ENCODE peak calls at places on chromosomes 12 and 14, in ten cellular contexts. One of them, this sample, is unnamed.

GRCh38 chr12:58387199-58387598 is 445.8 kb downstream of the ATP23 start:
- DNase-seq in GM12891: no peak
- DNase-seq in HepG2: no peak
- DNase-seq in endothelial cell of umbilical vein: no peak
- DNase-seq in breast epithelium: no peak
- DNase-seq in GM23338: no peak
- DNase-seq in HCT116: peak; percentile 38
- DNase-seq in suprapubic skin: no peak
- DNase-seq in GM12892: no peak
- DNase-seq in K562: no peak
- DNase-seq in this sample: no peak

GRCh38 chr14:104865069-104865630 is at the start of gene CEP170B:
- DNase-seq in GM12891: peak; percentile 87
- DNase-seq in HepG2: no peak
- DNase-seq in endothelial cell of umbilical vein: peak; percentile 9
- DNase-seq in breast epithelium: no peak
- DNase-seq in GM23338: peak; percentile 57
- DNase-seq in HCT116: no peak
- DNase-seq in suprapubic skin: peak; percentile 67
- DNase-seq in GM12892: peak; percentile 71
- DNase-seq in K562: peak; percentile 87
- DNase-seq in this sample: peak; percentile 74

GRCh38 chr12:85835810-85836715 is at the start of gene RASSF9:
- DNase-seq in GM12891: no peak
- DNase-seq in HepG2: peak; percentile 10
- DNase-seq in endothelial cell of umbilical vein: peak; percentile 84
- DNase-seq in breast epithelium: peak; percentile 71
- DNase-seq in GM23338: peak; percentile 28
- DNase-seq in HCT116: no peak
- DNase-seq in suprapubic skin: peak; percentile 65
- DNase-seq in GM12892: no peak
- DNase-seq in K562: no peak
- DNase-seq in this sample: no peak

GRCh38 chr12:112421363-112421762 is 2.6 kb downstream of the PTPN11 start:
- DNase-seq in GM12891: no peak
- DNase-seq in HepG2: no peak
- DNase-seq in endothelial cell of umbilical vein: no peak
- DNase-seq in breast epithelium: no peak
- DNase-seq in GM23338: no peak
- DNase-seq in HCT116: no peak
- DNase-seq in suprapubic skin: no peak
- DNase-seq in GM12892: no peak
- DNase-seq in K562: no peak
- DNase-seq in this sample: no peak

GRCh38 chr12:50840809-50841487 is 1.8 kb upstream of the TMPRSS12 start:
- DNase-seq in GM12891: no peak
- DNase-seq in HepG2: no peak
- DNase-seq in endothelial cell of umbilical vein: no peak
- DNase-seq in breast epithelium: no peak
- DNase-seq in GM23338: no peak
- DNase-seq in HCT116: no peak
- DNase-seq in suprapubic skin: no peak
- DNase-seq in GM12892: no peak
- DNase-seq in K562: no peak
- DNase-seq in this sample: no peak

GRCh38 chr14:54606178-54606577 is 39.2 kb downstream of the SAMD4A start:
- DNase-seq in GM12891: no peak
- DNase-seq in HepG2: no peak
- DNase-seq in endothelial cell of umbilical vein: no peak
- DNase-seq in breast epithelium: no peak
- DNase-seq in GM23338: peak; percentile 59
- DNase-seq in HCT116: no peak
- DNase-seq in suprapubic skin: no peak
- DNase-seq in GM12892: no peak
- DNase-seq in K562: no peak
- DNase-seq in this sample: no peak

GRCh38 chr14:38505221-38506095 is 249.6 kb upstream of the CLEC14A start:
- DNase-seq in GM12891: no peak
- DNase-seq in HepG2: no peak
- DNase-seq in endothelial cell of umbilical vein: peak; percentile 72
- DNase-seq in breast epithelium: no peak
- DNase-seq in GM23338: no peak
- DNase-seq in HCT116: no peak
- DNase-seq in suprapubic skin: no peak
- DNase-seq in GM12892: no peak
- DNase-seq in K562: no peak
- DNase-seq in this sample: no peak

GRCh38 chr14:86646125-86646524 is 1116.2 kb downstream of the FLRT2 start:
- DNase-seq in GM12891: no peak
- DNase-seq in HepG2: no peak
- DNase-seq in endothelial cell of umbilical vein: no peak
- DNase-seq in breast epithelium: no peak
- DNase-seq in GM23338: no peak
- DNase-seq in HCT116: no peak
- DNase-seq in suprapubic skin: no peak
- DNase-seq in GM12892: no peak
- DNase-seq in K562: no peak
- DNase-seq in this sample: no peak

GRCh38 chr12:108633534-108634224 is at the start of gene SELPLG:
- DNase-seq in GM12891: peak; percentile 68
- DNase-seq in HepG2: no peak
- DNase-seq in endothelial cell of umbilical vein: no peak
- DNase-seq in breast epithelium: no peak
- DNase-seq in GM23338: no peak
- DNase-seq in HCT116: no peak
- DNase-seq in suprapubic skin: peak; percentile 74
- DNase-seq in GM12892: peak; percentile 83
- DNase-seq in K562: peak; percentile 50
- DNase-seq in this sample: peak; percentile 98

GRCh38 chr14:90666571-90666970 is 149.7 kb downstream of the TTC7B start:
- DNase-seq in GM12891: no peak
- DNase-seq in HepG2: no peak
- DNase-seq in endothelial cell of umbilical vein: no peak
- DNase-seq in breast epithelium: no peak
- DNase-seq in GM23338: no peak
- DNase-seq in HCT116: no peak
- DNase-seq in suprapubic skin: no peak
- DNase-seq in GM12892: no peak
- DNase-seq in K562: no peak
- DNase-seq in this sample: no peak

GRCh38 chr14:83172363-83172762 is 1638.7 kb upstream of the SEL1L start:
- DNase-seq in GM12891: no peak
- DNase-seq in HepG2: peak; percentile 13
- DNase-seq in endothelial cell of umbilical vein: no peak
- DNase-seq in breast epithelium: no peak
- DNase-seq in GM23338: no peak
- DNase-seq in HCT116: no peak
- DNase-seq in suprapubic skin: no peak
- DNase-seq in GM12892: no peak
- DNase-seq in K562: no peak
- DNase-seq in this sample: no peak

GRCh38 chr14:89351958-89352404 is 65.1 kb downstream of the FOXN3 start:
- DNase-seq in GM12891: no peak
- DNase-seq in HepG2: peak; percentile 94
- DNase-seq in endothelial cell of umbilical vein: peak; percentile 41
- DNase-seq in breast epithelium: no peak
- DNase-seq in GM23338: no peak
- DNase-seq in HCT116: no peak
- DNase-seq in suprapubic skin: no peak
- DNase-seq in GM12892: no peak
- DNase-seq in K562: no peak
- DNase-seq in this sample: no peak

GRCh38 chr14:57871487-57872080 is 5.7 kb upstream of the SLC35F4 start:
- DNase-seq in GM12891: no peak
- DNase-seq in HepG2: peak; percentile 26
- DNase-seq in endothelial cell of umbilical vein: peak; percentile 26
- DNase-seq in breast epithelium: no peak
- DNase-seq in GM23338: peak; percentile 77
- DNase-seq in HCT116: peak; percentile 35
- DNase-seq in suprapubic skin: no peak
- DNase-seq in GM12892: no peak
- DNase-seq in K562: peak; percentile 7
- DNase-seq in this sample: no peak

GRCh38 chr14:35741345-35742031 is 67.6 kb downstream of the RALGAPA1 start:
- DNase-seq in GM12891: no peak
- DNase-seq in HepG2: no peak
- DNase-seq in endothelial cell of umbilical vein: no peak
- DNase-seq in breast epithelium: no peak
- DNase-seq in GM23338: no peak
- DNase-seq in HCT116: no peak
- DNase-seq in suprapubic skin: no peak
- DNase-seq in GM12892: no peak
- DNase-seq in K562: no peak
- DNase-seq in this sample: no peak

GRCh38 chr14:35742032-35742371 is 67.1 kb downstream of the RALGAPA1 start:
- DNase-seq in GM12891: no peak
- DNase-seq in HepG2: no peak
- DNase-seq in endothelial cell of umbilical vein: no peak
- DNase-seq in breast epithelium: no peak
- DNase-seq in GM23338: no peak
- DNase-seq in HCT116: no peak
- DNase-seq in suprapubic skin: no peak
- DNase-seq in GM12892: no peak
- DNase-seq in K562: no peak
- DNase-seq in this sample: no peak

GRCh38 chr14:35742448-35742847 is 66.6 kb downstream of the RALGAPA1 start:
- DNase-seq in GM12891: no peak
- DNase-seq in HepG2: no peak
- DNase-seq in endothelial cell of umbilical vein: no peak
- DNase-seq in breast epithelium: no peak
- DNase-seq in GM23338: no peak
- DNase-seq in HCT116: no peak
- DNase-seq in suprapubic skin: no peak
- DNase-seq in GM12892: no peak
- DNase-seq in K562: no peak
- DNase-seq in this sample: no peak

DNA sequence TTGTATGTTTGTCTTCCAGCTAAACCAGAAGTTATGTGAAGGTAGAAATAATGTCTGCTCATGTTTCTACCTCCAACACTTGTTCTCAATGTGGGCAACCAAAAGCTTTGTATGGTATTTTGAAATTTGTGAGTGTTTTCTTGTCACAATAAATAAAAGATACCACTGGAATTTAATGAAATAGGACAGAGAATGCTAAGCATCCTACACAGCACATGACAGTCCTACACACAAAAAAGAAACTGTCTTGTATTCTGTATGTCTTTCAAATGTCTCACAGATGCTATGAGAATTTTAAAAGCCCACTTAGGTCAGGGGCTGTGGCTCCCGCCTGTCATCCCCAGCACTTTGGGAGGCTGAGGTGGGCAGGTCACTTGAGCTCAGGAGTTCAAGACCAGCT is 68.9 kb downstream of the RALGAPA1 start:
- DNase-seq in GM12891: no peak
- DNase-seq in HepG2: no peak
- DNase-seq in endothelial cell of umbilical vein: no peak
- DNase-seq in breast epithelium: no peak
- DNase-seq in GM23338: no peak
- DNase-seq in HCT116: no peak
- DNase-seq in suprapubic skin: no peak
- DNase-seq in GM12892: no peak
- DNase-seq in K562: no peak
- DNase-seq in this sample: no peak
- TF ChIP-seq POLR2AphosphoS5 in GM12891: no peak
- TF ChIP-seq POLR2AphosphoS5 in HepG2: no peak
- TF ChIP-seq POLR2AphosphoS5 in endothelial cell of umbilical vein: no peak
- TF ChIP-seq POLR2AphosphoS5 in breast epithelium: no peak
- TF ChIP-seq POLR2AphosphoS5 in GM23338: no peak
- TF ChIP-seq POLR2AphosphoS5 in HCT116: no peak
- TF ChIP-seq POLR2AphosphoS5 in suprapubic skin: no peak
- TF ChIP-seq POLR2AphosphoS5 in GM12892: no peak
- TF ChIP-seq POLR2AphosphoS5 in K562: no peak
- TF ChIP-seq POLR2AphosphoS5 in this sample: no peak

GRCh38 chr14:75515631-75515999 is 6.7 kb upstream of the BATF start:
- DNase-seq in GM12891: no peak
- DNase-seq in HepG2: no peak
- DNase-seq in endothelial cell of umbilical vein: no peak
- DNase-seq in breast epithelium: no peak
- DNase-seq in GM23338: no peak
- DNase-seq in HCT116: no peak
- DNase-seq in suprapubic skin: no peak
- DNase-seq in GM12892: no peak
- DNase-seq in K562: no peak
- DNase-seq in this sample: peak; percentile 86
- TF ChIP-seq POLR2AphosphoS5 in GM12891: no peak
- TF ChIP-seq POLR2AphosphoS5 in HepG2: no peak
- TF ChIP-seq POLR2AphosphoS5 in endothelial cell of umbilical vein: no peak
- TF ChIP-seq POLR2AphosphoS5 in breast epithelium: no peak
- TF ChIP-seq POLR2AphosphoS5 in GM23338: no peak
- TF ChIP-seq POLR2AphosphoS5 in HCT116: no peak
- TF ChIP-seq POLR2AphosphoS5 in suprapubic skin: no peak
- TF ChIP-seq POLR2AphosphoS5 in GM12892: no peak
- TF ChIP-seq POLR2AphosphoS5 in K562: no peak
- TF ChIP-seq POLR2AphosphoS5 in this sample: peak; percentile 5

GRCh38 chr12:98438826-98439225 is 76.6 kb upstream of the TMPO start:
- DNase-seq in GM12891: no peak
- DNase-seq in HepG2: no peak
- DNase-seq in endothelial cell of umbilical vein: no peak
- DNase-seq in breast epithelium: no peak
- DNase-seq in GM23338: no peak
- DNase-seq in HCT116: no peak
- DNase-seq in suprapubic skin: no peak
- DNase-seq in GM12892: no peak
- DNase-seq in K562: no peak
- DNase-seq in this sample: no peak

GRCh38 chr12:98446060-98446459 is 69.3 kb upstream of the TMPO start:
- DNase-seq in GM12891: no peak
- DNase-seq in HepG2: no peak
- DNase-seq in endothelial cell of umbilical vein: no peak
- DNase-seq in breast epithelium: no peak
- DNase-seq in GM23338: no peak
- DNase-seq in HCT116: no peak
- DNase-seq in suprapubic skin: no peak
- DNase-seq in GM12892: no peak
- DNase-seq in K562: no peak
- DNase-seq in this sample: no peak

GRCh38 chr12:98439471-98440164 is 75.8 kb upstream of the TMPO start:
- DNase-seq in GM12891: no peak
- DNase-seq in HepG2: no peak
- DNase-seq in endothelial cell of umbilical vein: peak; percentile 79
- DNase-seq in breast epithelium: no peak
- DNase-seq in GM23338: no peak
- DNase-seq in HCT116: no peak
- DNase-seq in suprapubic skin: no peak
- DNase-seq in GM12892: no peak
- DNase-seq in K562: no peak
- DNase-seq in this sample: no peak

GRCh38 chr12:98440165-98440581 is 75.2 kb upstream of the TMPO start:
- DNase-seq in GM12891: no peak
- DNase-seq in HepG2: no peak
- DNase-seq in endothelial cell of umbilical vein: peak; percentile 95
- DNase-seq in breast epithelium: no peak
- DNase-seq in GM23338: no peak
- DNase-seq in HCT116: no peak
- DNase-seq in suprapubic skin: peak; percentile 75
- DNase-seq in GM12892: no peak
- DNase-seq in K562: peak; percentile 64
- DNase-seq in this sample: no peak
- TF ChIP-seq POLR2AphosphoS5 in GM12891: no peak
- TF ChIP-seq POLR2AphosphoS5 in HepG2: no peak
- TF ChIP-seq POLR2AphosphoS5 in endothelial cell of umbilical vein: peak; percentile 36
- TF ChIP-seq POLR2AphosphoS5 in breast epithelium: peak; percentile 26
- TF ChIP-seq POLR2AphosphoS5 in GM23338: no peak
- TF ChIP-seq POLR2AphosphoS5 in HCT116: no peak
- TF ChIP-seq POLR2AphosphoS5 in suprapubic skin: no peak
- TF ChIP-seq POLR2AphosphoS5 in GM12892: no peak
- TF ChIP-seq POLR2AphosphoS5 in K562: peak; percentile 95
- TF ChIP-seq POLR2AphosphoS5 in this sample: no peak

GRCh38 chr14:102510616-102511520 is 1.3 kb upstream of the ANKRD9 start:
- DNase-seq in GM12891: no peak
- DNase-seq in HepG2: peak; percentile 79
- DNase-seq in endothelial cell of umbilical vein: no peak
- DNase-seq in breast epithelium: no peak
- DNase-seq in GM23338: peak; percentile 94
- DNase-seq in HCT116: no peak
- DNase-seq in suprapubic skin: peak; percentile 70
- DNase-seq in GM12892: no peak
- DNase-seq in K562: peak; percentile 67
- DNase-seq in this sample: no peak
- TF ChIP-seq POLR2AphosphoS5 in GM12891: no peak
- TF ChIP-seq POLR2AphosphoS5 in HepG2: peak; percentile 65
- TF ChIP-seq POLR2AphosphoS5 in endothelial cell of umbilical vein: no peak
- TF ChIP-seq POLR2AphosphoS5 in breast epithelium: no peak
- TF ChIP-seq POLR2AphosphoS5 in GM23338: peak; percentile 70
- TF ChIP-seq POLR2AphosphoS5 in HCT116: peak; percentile 27
- TF ChIP-seq POLR2AphosphoS5 in suprapubic skin: no peak
- TF ChIP-seq POLR2AphosphoS5 in GM12892: no peak
- TF ChIP-seq POLR2AphosphoS5 in K562: no peak
- TF ChIP-seq POLR2AphosphoS5 in this sample: no peak